ENCODE peak calls at places on chromosome 21, in ten cellular contexts. Z is heart right ventricle; K is epithelial cell of prostate; G is fibroblast of the conjunctiva; X is transverse colon; H is AG08396; L is fibroblast of the aortic adventitia; B is stimulated activated CD4-positive, alpha-beta T cell treated with anti-CD3 and anti-CD28 coated beads, Interleukin-4, amount 100 ng/mL, for 1 hour; E is stimulated activated CD8-positive, alpha-beta memory T cell treated with anti-CD3 and anti-CD28 coated beads, Interleukin-15, amount 100 ng/mL, for 1 hour; N is tibial artery. J is an unnamed sample.

GRCh38 chr21:46092026-46092764 is 5.7 kb upstream of the COL6A2 start:
- DNase-seq in N (peak; percentile 92), L (peak; percentile 97), E (no peak), H (peak; percentile 93), G (peak; percentile 85), Z (peak; percentile 49), X (peak; percentile 64), K (no peak), B (no peak), J (peak; percentile 93)

GRCh38 chr21:39715804-39716397 is 29.1 kb upstream of the IGSF5 start:
- DNase-seq in B (peak; percentile 26), G (peak; percentile 12), N (peak; percentile 50), E (peak; percentile 7), K (no peak), Z (peak; percentile 16), X (peak; percentile 68), L (peak; percentile 55), H (peak; percentile 37), J (peak; percentile 69)

GRCh38 chr21:46551636-46552241 is 53.1 kb downstream of the S100B start:
- DNase-seq in B (peak; percentile 44), K (no peak), Z (no peak), H (no peak), X (no peak), N (no peak), G (no peak), E (no peak), L (no peak), J (no peak)

GRCh38 chr21:37130971-37131370 is 57.9 kb downstream of the TTC3 start:
- DNase-seq in L (peak; percentile 16), K (no peak), X (no peak), B (no peak), Z (no peak), E (no peak), N (no peak), G (no peak), H (no peak), J (no peak)

GRCh38 chr21:38887062-38887686 is 81.4 kb downstream of the ETS2 start:
- DNase-seq in L (no peak), X (no peak), G (no peak), H (no peak), K (no peak), Z (no peak), N (no peak), E (no peak), B (no peak), J (no peak)

GRCh38 chr21:42407476-42407875 is 3.8 kb downstream of the UBASH3A start:
- DNase-seq in K (no peak), L (no peak), N (no peak), Z (no peak), X (no peak), B (no peak), E (no peak), G (no peak), H (no peak), J (no peak)

GRCh38 chr21:30146558-30147282 is 19.9 kb downstream of the CLDN17 start:
- DNase-seq in E (no peak), G (no peak), K (peak; percentile 70), B (no peak), L (no peak), X (no peak), Z (no peak), N (no peak), H (no peak), J (no peak)

GRCh38 chr21:38903578-38904193 is 98.0 kb downstream of the ETS2 start:
- DNase-seq in L (peak; percentile 85), X (no peak), G (no peak), B (no peak), K (peak; percentile 99), H (no peak), Z (no peak), N (no peak), E (no peak), J (no peak)

GRCh38 chr21:26788783-26789182 is 56.4 kb downstream of the ADAMTS1 start:
- DNase-seq in G (no peak), B (no peak), K (no peak), E (no peak), X (peak; percentile 23), Z (no peak), H (no peak), L (peak; percentile 77), N (peak; percentile 68), J (no peak)

GRCh38 chr21:44880762-44881585 is 7.5 kb upstream of the PTTG1IP start:
- DNase-seq in K (no peak), H (peak; percentile 63), N (no peak), E (no peak), Z (no peak), L (peak; percentile 53), X (no peak), G (no peak), B (no peak), J (peak; percentile 76)

GRCh38 chr21:41877901-41878830 is 978 bp downstream of the PRDM15 start:
- DNase-seq in E (no peak), G (peak; percentile 17), N (no peak), K (no peak), H (peak; percentile 71), B (peak; percentile 40), L (peak; percentile 72), X (peak; percentile 61), Z (no peak), J (peak; percentile 75)

GRCh38 chr21:32771134-32771523 is 426 bp downstream of the PAXBP1 start:
- DNase-seq in H (peak; percentile 74), B (no peak), Z (peak; percentile 63), N (peak; percentile 47), X (peak; percentile 61), E (no peak), L (peak; percentile 58), G (peak; percentile 24), K (no peak), J (peak; percentile 81)

GRCh38 chr21:43611598-43612369 is 47.5 kb downstream of the HSF2BP start:
- DNase-seq in X (peak; percentile 84), K (no peak), Z (peak; percentile 67), E (no peak), B (no peak), G (peak; percentile 40), N (peak; percentile 71), L (peak; percentile 68), H (peak; percentile 72), J (peak; percentile 22)

GRCh38 chr21:30986966-30987365 is 51.3 kb downstream of the KRTAP19-8 start:
- DNase-seq in N (no peak), B (no peak), E (no peak), Z (no peak), L (no peak), G (no peak), K (no peak), H (no peak), X (no peak), J (no peak)

GRCh38 chr21:31447477-31447876 is 103.4 kb upstream of the TIAM1 start:
- DNase-seq in E (no peak), Z (no peak), N (no peak), H (no peak), B (no peak), G (no peak), L (peak; percentile 2), K (no peak), X (no peak), J (peak; percentile 34)

GRCh38 chr21:29235714-29236197 is 63.0 kb upstream of the BACH1 start:
- DNase-seq in G (no peak), B (no peak), Z (no peak), N (no peak), K (no peak), L (no peak), E (no peak), X (no peak), H (no peak), J (no peak)

GRCh38 chr21:45558044-45558721 is 15.9 kb upstream of the SLC19A1 start:
- DNase-seq in B (no peak), E (no peak), G (no peak), L (no peak), K (no peak), Z (no peak), H (no peak), X (no peak), N (peak; percentile 2), J (no peak)

GRCh38 chr21:43900690-43901089 is 35.7 kb downstream of the AGPAT3 start:
- DNase-seq in N (no peak), L (no peak), H (no peak), E (no peak), Z (no peak), X (no peak), B (no peak), K (no peak), G (no peak), J (no peak)

GRCh38 chr21:34775793-34776192 is 107.0 kb downstream of the CLIC6 start:
- DNase-seq in L (no peak), K (peak; percentile 43), H (no peak), N (no peak), Z (no peak), G (no peak), B (no peak), X (no peak), E (no peak), J (no peak)

GRCh38 chr21:14114251-14114650 is 96.5 kb downstream of the LIPI start:
- DNase-seq in N (no peak), X (no peak), G (no peak), Z (no peak), H (no peak), B (no peak), K (peak; percentile 43), L (no peak), E (no peak), J (no peak)

GRCh38 chr21:42316891-42317290 is 1.7 kb upstream of the TFF3 start:
- DNase-seq in Z (no peak), N (no peak), E (no peak), B (no peak), L (no peak), G (no peak), H (no peak), X (peak; percentile 90), K (no peak), J (no peak)

J was measured in GM03348.